ENCODE peak calls at places on chromosomes 4 and X, in four cellular contexts. L is neural progenitor cell, Q is heart left ventricle, G is AG04449. S is an unnamed sample.

GRCh38 chr4:7462509-7462971 is 27.8 kb upstream of the PSAPL1 start:
- DNase-seq in Q (no peak), L (peak), G (no peak), S (no peak)

GRCh38 chrX:12236156-12236555 is 97.9 kb downstream of the FRMPD4 start:
- DNase-seq in L (no peak), Q (no peak), G (no peak), S (no peak)

GRCh38 chr4:130545596-130545995 is 1449.6 kb downstream of the C4orf33 start:
- DNase-seq in L (no peak), G (no peak), Q (no peak), S (no peak)

GRCh38 chr4:89245459-89245858 is 62.1 kb downstream of the GPRIN3 start:
- DNase-seq in Q (no peak), L (no peak), G (no peak), S (no peak)

GRCh38 chr4:104677122-104677521 is 182.4 kb upstream of the CXXC4 start:
- DNase-seq in L (peak), G (no peak), Q (no peak), S (no peak)

GRCh38 chrX:10566726-10567097 is 53.7 kb downstream of the MID1 start:
- DNase-seq in G (no peak), L (no peak), Q (no peak), S (no peak)

GRCh38 chr4:26510334-26510705 is 20.0 kb upstream of the CCKAR start:
- DNase-seq in G (no peak), Q (no peak), L (no peak), S (no peak)

GRCh38 chr4:100823066-100823992 is 305.5 kb upstream of the EMCN start:
- DNase-seq in L (no peak), Q (no peak), G (no peak), S (no peak)

GRCh38 chrX:153879741-153880439 is 6.1 kb downstream of the L1CAM start:
- DNase-seq in Q (no peak), G (no peak), L (no peak), S (no peak)

GRCh38 chrX:43840265-43840664 is 42.0 kb downstream of the MAOB start:
- DNase-seq in Q (no peak), G (no peak), L (no peak), S (no peak)

GRCh38 chr4:108465886-108466491 is 154.4 kb upstream of the RPL34 start:
- DNase-seq in L (no peak), G (no peak), Q (no peak), S (no peak)

GRCh38 chrX:18683027-18683426 is 11.1 kb upstream of the RS1 start:
- DNase-seq in L (no peak), Q (no peak), G (no peak), S (no peak)

GRCh38 chrX:130715299-130715698 is 187.7 kb downstream of the ENOX2 start:
- DNase-seq in Q (no peak), L (no peak), G (no peak), S (no peak)

GRCh38 chr4:36325916-36326315 is 44.5 kb downstream of the DTHD1 start:
- DNase-seq in Q (no peak), L (no peak), G (no peak), S (no peak)

GRCh38 chr4:148007303-148007702 is 275.4 kb downstream of the ARHGAP10 start:
- DNase-seq in Q (no peak), L (no peak), G (peak), S (no peak)

GRCh38 chr4:1236103-1236641 is 12.8 kb downstream of the CTBP1 start:
- DNase-seq in Q (peak), G (no peak), L (no peak), S (no peak)

GRCh38 chr4:98485816-98486355 is 172.5 kb downstream of the TSPAN5 start:
- DNase-seq in G (no peak), L (no peak), Q (no peak), S (no peak)

GRCh38 chrX:23048806-23049573 is 49.2 kb downstream of the DDX53 start:
- DNase-seq in Q (no peak), G (no peak), L (no peak), S (no peak)

GRCh38 chrX:4674028-4674782 is 960.8 kb upstream of the PRKX start:
- DNase-seq in Q (no peak), G (no peak), L (no peak), S (no peak)

GRCh38 chr4:147518846-147519767 is 38.2 kb downstream of the EDNRA start:
- DNase-seq in Q (no peak), L (peak), G (no peak), S (peak)

GRCh38 chrX:110402091-110402854 is 43.6 kb downstream of the RTL9 start:
- DNase-seq in G (no peak), Q (no peak), L (no peak), S (no peak)

GRCh38 chrX:9912341-9912740 is 54.8 kb upstream of the CLDN34 start:
- DNase-seq in L (peak), G (no peak), Q (no peak), S (no peak)

GRCh38 chrX:99371976-99372595 is 1038.0 kb downstream of the PCDH19 start:
- DNase-seq in Q (no peak), L (no peak), G (no peak), S (no peak)

GRCh38 chr4:113292371-113293042 is 243.1 kb downstream of the ANK2 start:
- DNase-seq in G (no peak), L (peak), Q (peak), S (no peak)

GRCh38 chr4:152273343-152273742 is 262.5 kb downstream of the FBXW7 start:
- DNase-seq in Q (no peak), G (no peak), L (no peak), S (no peak)

GRCh38 chrX:14865201-14865600 is 7.7 kb downstream of the FANCB start:
- DNase-seq in G (peak), Q (no peak), L (no peak), S (no peak)

GRCh38 chr4:181582595-181582994 is 660.6 kb upstream of the TENM3 start:
- DNase-seq in L (no peak), G (no peak), Q (no peak), S (no peak)

GRCh38 chrX:20118065-20118824 is 1.5 kb upstream of the MAP7D2 start:
- DNase-seq in Q (no peak), G (no peak), L (no peak), S (no peak)

GRCh38 chr4:617644-618330 is 7.6 kb upstream of the PDE6B start:
- DNase-seq in G (no peak), L (no peak), Q (no peak), S (no peak)

GRCh38 chrX:153495362-153495751 is 577 bp downstream of the BGN start:
- DNase-seq in Q (no peak), G (no peak), L (no peak), S (no peak)

S was measured in T-helper 9 cell.